ENCODE peak calls at places on chromosomes 12 and 14, in four cellular contexts. One of them, this sample, is unnamed. For H3K4me1, the result is how much of the 10 kb centered on the place peaks cover.

GRCh38 chr12:77835982-77836381 is 5.3 kb downstream of the NAV3 start:
- DNase-seq in A549: no peak
- DNase-seq in left lung: no peak
- DNase-seq in heart left ventricle: no peak
- DNase-seq in this sample: no peak

GRCh38 chr14:104161601-104162367 is 23.4 kb downstream of the KIF26A start:
- DNase-seq in A549: no peak
- DNase-seq in left lung: no peak
- DNase-seq in heart left ventricle: no peak
- DNase-seq in this sample: no peak

GRCh38 chr14:26410189-26410685 is 187.6 kb downstream of the NOVA1 start:
- DNase-seq in left lung: no peak
- DNase-seq in A549: no peak
- DNase-seq in heart left ventricle: no peak
- DNase-seq in this sample: no peak

GRCh38 chr14:104505085-104506074 is 74.2 kb upstream of the C14orf180 start:
- DNase-seq in A549: no peak
- DNase-seq in heart left ventricle: no peak
- DNase-seq in left lung: no peak
- DNase-seq in this sample: no peak

GRCh38 chr14:64952598-64953309 is 10.2 kb upstream of the GPX2 start:
- DNase-seq in heart left ventricle: no peak
- DNase-seq in A549: peak
- DNase-seq in left lung: no peak
- DNase-seq in this sample: no peak

GRCh38 chr14:75578099-75578785 is at the start of gene FLVCR2:
- DNase-seq in A549: peak
- DNase-seq in left lung: peak
- DNase-seq in heart left ventricle: peak
- DNase-seq in this sample: no peak

GRCh38 chr14:21011136-21011535 is 12.0 kb downstream of the SLC39A2 start:
- DNase-seq in left lung: no peak
- DNase-seq in heart left ventricle: no peak
- DNase-seq in A549: no peak
- DNase-seq in this sample: no peak

GRCh38 chr12:6927999-6928702 is 392 bp downstream of the ATN1 start:
- DNase-seq in A549: no peak
- DNase-seq in heart left ventricle: peak
- DNase-seq in left lung: peak
- DNase-seq in this sample: no peak

GRCh38 chr12:77923882-77924281 is 93.2 kb downstream of the NAV3 start:
- DNase-seq in left lung: no peak
- DNase-seq in heart left ventricle: no peak
- DNase-seq in A549: no peak
- DNase-seq in this sample: no peak

GRCh38 chr12:40325349-40325960 is 100.7 kb downstream of the LRRK2 start:
- DNase-seq in left lung: no peak
- DNase-seq in A549: peak
- DNase-seq in heart left ventricle: no peak
- DNase-seq in this sample: peak

GRCh38 chr12:93176166-93176565 is 201.6 kb upstream of the NUDT4 start:
- DNase-seq in A549: no peak
- DNase-seq in left lung: no peak
- DNase-seq in heart left ventricle: no peak
- DNase-seq in this sample: no peak

GRCh38 chr14:85471744-85472143 is 58.2 kb upstream of the FLRT2 start:
- DNase-seq in A549: peak
- DNase-seq in left lung: no peak
- DNase-seq in heart left ventricle: no peak
- DNase-seq in this sample: peak

GRCh38 chr12:68175566-68176033 is 16.1 kb upstream of the IFNG start:
- DNase-seq in A549: no peak
- DNase-seq in heart left ventricle: no peak
- DNase-seq in left lung: no peak
- DNase-seq in this sample: no peak

GRCh38 chr12:43267782-43268181 is 284.2 kb downstream of the ADAMTS20 start:
- DNase-seq in left lung: no peak
- DNase-seq in A549: no peak
- DNase-seq in heart left ventricle: no peak
- DNase-seq in this sample: no peak

GRCh38 chr14:92534863-92535654 is 21.5 kb downstream of the RIN3 start:
- DNase-seq in left lung: no peak
- DNase-seq in heart left ventricle: no peak
- DNase-seq in A549: no peak
- DNase-seq in this sample: no peak

GRCh38 chr14:64060648-64061096 is 207.9 kb downstream of the SYNE2 start:
- DNase-seq in heart left ventricle: no peak
- DNase-seq in A549: peak
- DNase-seq in left lung: no peak
- DNase-seq in this sample: peak

GRCh38 chr14:92465353-92466067 is 48.1 kb upstream of the RIN3 start:
- DNase-seq in left lung: no peak
- DNase-seq in heart left ventricle: peak
- DNase-seq in A549: no peak
- DNase-seq in this sample: no peak

GRCh38 chr12:121026274-121027045 is 10.2 kb upstream of the C12orf43 start:
- DNase-seq in left lung: no peak
- DNase-seq in heart left ventricle: no peak
- DNase-seq in A549: no peak
- DNase-seq in this sample: no peak

GRCh38 chr12:121580959-121581680 is at the start of gene KDM2B:
- DNase-seq in heart left ventricle: peak
- DNase-seq in A549: no peak
- DNase-seq in left lung: no peak
- DNase-seq in this sample: peak

GRCh38 chr12:115758886-115759620 is 518.4 kb downstream of the MED13L start:
- DNase-seq in left lung: no peak
- DNase-seq in A549: no peak
- DNase-seq in heart left ventricle: no peak
- DNase-seq in this sample: no peak

GRCh38 chr12:96136129-96136528 is 58.0 kb upstream of the ELK3 start:
- DNase-seq in left lung: no peak
- DNase-seq in heart left ventricle: no peak
- DNase-seq in A549: no peak
- DNase-seq in this sample: no peak

GRCh38 chr12:98595152-98595988 is 1.9 kb downstream of the SLC25A3 start:
- DNase-seq in heart left ventricle: no peak
- DNase-seq in A549: no peak
- DNase-seq in left lung: no peak
- DNase-seq in this sample: peak

GRCh38 chr12:121038861-121039654 is at the start of gene OASL:
- DNase-seq in left lung: no peak
- DNase-seq in A549: no peak
- DNase-seq in heart left ventricle: peak
- DNase-seq in this sample: peak

GRCh38 chr12:123260081-123260480 is 11.6 kb downstream of the CDK2AP1 start:
- DNase-seq in left lung: no peak
- DNase-seq in heart left ventricle: no peak
- DNase-seq in A549: no peak
- DNase-seq in this sample: no peak

GRCh38 chr14:76676539-76676938 is 84.7 kb upstream of the VASH1 start:
- DNase-seq in left lung: no peak
- DNase-seq in heart left ventricle: no peak
- DNase-seq in A549: no peak
- DNase-seq in this sample: no peak
- H3K27ac ChIP-seq in left lung: no peak
- H3K27ac ChIP-seq in heart left ventricle: no peak
- H3K27ac ChIP-seq in A549: no peak
- H3K27ac ChIP-seq in this sample: no peak

GRCh38 chr12:109719123-109720022 is 5.7 kb downstream of the FAM222A start:
- DNase-seq in heart left ventricle: no peak
- DNase-seq in A549: peak
- DNase-seq in left lung: no peak
- DNase-seq in this sample: no peak
- H3K4me1 ChIP-seq in heart left ventricle: half or more
- H3K4me1 ChIP-seq in A549: under half
- H3K4me1 ChIP-seq in left lung: under half
- H3K4me1 ChIP-seq in this sample: under half

DNA sequence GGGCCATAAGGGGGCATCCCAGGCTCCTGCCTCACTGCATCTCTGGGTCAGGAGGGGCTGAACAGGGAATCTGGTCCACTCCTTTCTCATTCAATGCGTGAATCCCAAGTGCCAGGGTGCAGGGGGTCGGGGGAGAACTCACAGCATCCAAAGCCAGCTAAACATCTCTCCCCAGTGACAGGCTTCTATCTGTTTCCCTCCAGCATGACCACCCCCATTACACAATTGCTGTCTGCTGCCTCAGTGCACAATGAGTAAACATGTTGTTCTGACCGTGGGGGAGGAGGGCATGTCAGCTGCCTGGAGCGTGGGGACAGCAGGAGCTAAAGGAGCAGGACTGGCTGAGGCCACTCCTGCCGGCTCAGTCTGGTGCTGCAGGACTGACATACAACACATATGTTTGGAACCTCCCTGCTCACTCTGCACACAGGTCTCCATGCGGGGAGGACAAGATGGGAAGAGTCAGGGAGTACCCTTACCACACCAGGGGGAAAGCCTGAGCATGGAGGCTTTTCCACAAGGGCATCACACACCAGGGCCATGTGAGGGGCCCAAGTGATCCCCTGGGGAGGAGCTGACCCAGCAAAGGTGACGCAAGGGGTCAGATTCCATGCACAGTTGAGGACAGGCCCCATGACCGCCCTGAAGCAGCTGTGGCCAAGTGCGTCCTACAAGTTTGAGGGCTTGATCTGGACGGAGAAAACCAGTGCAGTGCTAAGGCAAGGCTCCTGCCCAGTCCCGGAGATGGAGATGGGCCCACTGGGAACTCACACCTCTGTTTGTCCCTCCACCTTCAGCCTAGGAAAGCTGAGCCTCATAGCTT is 1.4 kb downstream of the TNS2 start:
- DNase-seq in left lung: peak
- DNase-seq in heart left ventricle: peak
- DNase-seq in A549: peak
- DNase-seq in this sample: no peak
- TF ChIP-seq CTCF in left lung: no peak
- TF ChIP-seq CTCF in heart left ventricle: no peak
- TF ChIP-seq CTCF in A549: no peak
- TF ChIP-seq CTCF in this sample: no peak

GRCh38 chr14:32419429-32419828 is 90.3 kb downstream of the AKAP6 start:
- DNase-seq in left lung: no peak
- DNase-seq in A549: no peak
- DNase-seq in heart left ventricle: no peak
- DNase-seq in this sample: no peak

GRCh38 chr14:32414808-32415255 is 85.7 kb downstream of the AKAP6 start:
- DNase-seq in A549: no peak
- DNase-seq in heart left ventricle: no peak
- DNase-seq in left lung: no peak
- DNase-seq in this sample: no peak

GRCh38 chr14:32417956-32418552 is 89.0 kb downstream of the AKAP6 start:
- DNase-seq in heart left ventricle: no peak
- DNase-seq in left lung: no peak
- DNase-seq in A549: peak
- DNase-seq in this sample: peak

DNA sequence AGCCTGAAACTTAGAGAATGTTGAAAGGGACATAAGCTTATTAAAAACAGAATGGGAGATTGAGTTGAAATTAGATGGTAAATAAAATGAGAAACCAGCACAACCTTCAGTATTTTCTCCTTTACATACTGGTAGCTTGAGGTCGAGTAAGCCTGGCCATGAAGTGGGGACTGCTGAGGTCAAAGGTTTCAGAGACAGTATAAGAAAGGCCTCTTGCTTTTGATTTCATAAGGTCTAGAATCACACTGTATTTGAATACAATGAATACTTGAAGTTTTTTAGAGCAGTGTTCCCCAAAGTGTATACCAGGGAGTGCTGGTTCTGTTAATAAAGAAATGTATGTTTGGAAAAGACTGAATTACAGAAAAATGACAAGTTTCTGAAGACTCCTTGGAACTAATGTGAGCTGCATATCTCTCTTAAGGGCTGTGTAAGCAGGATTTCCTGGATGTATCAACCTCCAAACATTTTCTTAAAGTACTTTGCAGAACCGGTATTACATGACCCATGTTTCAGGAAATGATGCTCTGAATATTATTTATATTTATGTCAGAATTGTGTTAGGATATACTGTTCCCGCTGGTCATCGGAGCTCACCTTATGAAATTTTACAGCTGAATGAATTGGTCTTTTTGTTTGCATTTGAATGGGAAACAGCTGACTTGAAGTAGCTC is 85.0 kb downstream of the AKAP6 start:
- DNase-seq in left lung: no peak
- DNase-seq in A549: no peak
- DNase-seq in heart left ventricle: no peak
- DNase-seq in this sample: no peak
- H3K27ac ChIP-seq in left lung: no peak
- H3K27ac ChIP-seq in A549: no peak
- H3K27ac ChIP-seq in heart left ventricle: peak
- H3K27ac ChIP-seq in this sample: no peak

DNA sequence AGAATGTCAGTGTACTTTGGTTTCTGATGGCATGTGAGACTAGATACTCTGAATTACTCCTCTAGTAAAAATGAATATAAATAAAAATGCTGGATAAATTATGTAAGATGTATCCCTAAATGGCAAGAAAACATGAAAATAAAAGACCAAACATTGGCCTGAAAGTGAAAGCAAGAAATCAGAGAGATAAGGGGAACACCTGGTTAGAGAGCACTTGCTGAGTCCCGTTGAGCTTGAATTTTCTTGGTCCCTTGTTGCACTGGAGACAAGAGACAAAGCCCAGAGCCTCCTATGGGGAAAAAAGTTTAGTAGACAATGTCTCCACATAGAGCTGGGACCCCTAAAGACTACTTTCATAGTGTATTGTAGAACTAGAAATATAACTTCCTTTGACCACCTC is 23.9 kb downstream of the RASSF8 start:
- DNase-seq in heart left ventricle: no peak
- DNase-seq in A549: no peak
- DNase-seq in left lung: no peak
- DNase-seq in this sample: no peak
- H3K4me1 ChIP-seq in heart left ventricle: half or more
- H3K4me1 ChIP-seq in A549: under half
- H3K4me1 ChIP-seq in left lung: under half
- H3K4me1 ChIP-seq in this sample: under half